ENCODE peak calls at places on chromosomes 13 and 19, in ten cellular contexts. M, W, V, Q, D, H, T, A, Y and B are unnamed samples.

GRCh38 chr13:76286178-76286577 is 600.0 kb downstream of the KCTD12 start:
- DNase-seq in M (no peak), W (no peak), V (no peak), Q (peak; percentile 58), D (peak; percentile 52), H (no peak), T (no peak), A (no peak), Y (no peak), B (no peak)

GRCh38 chr13:38767506-38768265 is 80.8 kb downstream of the FREM2 start:
- DNase-seq in M (peak; percentile 19), W (no peak), V (peak; percentile 77), Q (no peak), D (no peak), H (no peak), T (no peak), A (no peak), Y (no peak), B (peak; percentile 28)

GRCh38 chr13:29170451-29171082 is 350.4 kb downstream of the MTUS2 start:
- DNase-seq in M (no peak), W (no peak), V (no peak), Q (no peak), D (no peak), H (no peak), T (no peak), A (no peak), Y (no peak), B (no peak)

GRCh38 chr19:35136977-35137702 is 1.5 kb upstream of the FXYD1 start:
- DNase-seq in M (no peak), W (no peak), V (no peak), Q (no peak), D (no peak), H (no peak), T (no peak), A (no peak), Y (no peak), B (no peak)

GRCh38 chr19:38869836-38870607 is 8.1 kb downstream of the RINL start:
- DNase-seq in M (peak; percentile 35), W (peak; percentile 87), V (peak; percentile 66), Q (no peak), D (no peak), H (peak; percentile 87), T (peak; percentile 85), A (peak; percentile 20), Y (no peak), B (peak; percentile 73)

GRCh38 chr13:63631006-63631405 is 2215.4 kb upstream of the PCDH20 start:
- DNase-seq in M (no peak), W (no peak), V (no peak), Q (no peak), D (no peak), H (no peak), T (no peak), A (no peak), Y (no peak), B (no peak)

GRCh38 chr13:43132228-43132627 is 108.8 kb downstream of the DNAJC15 start:
- DNase-seq in M (no peak), W (no peak), V (peak; percentile 67), Q (no peak), D (peak; percentile 36), H (no peak), T (no peak), A (peak; percentile 75), Y (peak; percentile 64), B (no peak)

GRCh38 chr13:109140054-109140776 is 510.8 kb downstream of the MYO16 start:
- DNase-seq in M (no peak), W (no peak), V (no peak), Q (no peak), D (no peak), H (no peak), T (no peak), A (no peak), Y (no peak), B (no peak)

GRCh38 chr13:77176350-77176749 is 149.4 kb upstream of the FBXL3 start:
- DNase-seq in M (no peak), W (no peak), V (no peak), Q (no peak), D (peak; percentile 70), H (no peak), T (no peak), A (peak; percentile 13), Y (no peak), B (no peak)

GRCh38 chr13:31631071-31631470 is 108.3 kb upstream of the RXFP2 start:
- DNase-seq in M (no peak), W (no peak), V (no peak), Q (no peak), D (no peak), H (no peak), T (no peak), A (no peak), Y (no peak), B (no peak)

GRCh38 chr19:10137751-10138682 is 18.3 kb upstream of the EIF3G start:
- DNase-seq in M (peak; percentile 9), W (no peak), V (no peak), Q (no peak), D (no peak), H (no peak), T (no peak), A (no peak), Y (no peak), B (peak; percentile 67)

GRCh38 chr13:98318263-98318878 is 141.3 kb upstream of the RNF113B start:
- DNase-seq in M (no peak), W (no peak), V (no peak), Q (no peak), D (no peak), H (no peak), T (no peak), A (no peak), Y (no peak), B (no peak)

GRCh38 chr13:41696163-41697003 is 239.0 kb downstream of the RGCC start:
- DNase-seq in M (no peak), W (no peak), V (peak; percentile 6), Q (peak; percentile 83), D (peak; percentile 98), H (no peak), T (no peak), A (peak; percentile 55), Y (peak; percentile 39), B (no peak)

GRCh38 chr13:27211771-27212364 is 39.5 kb upstream of the RPL21 start:
- DNase-seq in M (no peak), W (no peak), V (no peak), Q (peak; percentile 46), D (peak; percentile 41), H (no peak), T (no peak), A (no peak), Y (no peak), B (no peak)

GRCh38 chr13:65594255-65594654 is 1635.9 kb downstream of the PCDH9 start:
- DNase-seq in M (no peak), W (no peak), V (no peak), Q (peak; percentile 38), D (peak; percentile 53), H (no peak), T (no peak), A (no peak), Y (no peak), B (no peak)